ENCODE peak calls at places on chromosomes 5 and 9, in five cellular contexts. W is HepG2, I is GM23338, J is A549, G is K562. P is an unnamed sample.
A peak's percentile ranks its signal among the peaks of the same experiment; 100 is the strongest.

GRCh38 chr9:97808972-97809371 is 44.1 kb upstream of the FOXE1 start:
- DNase-seq in J (no peak), G (no peak), I (no peak), W (no peak), P (no peak)

GRCh38 chr5:139492700-139493192 is 10.2 kb upstream of the STING1 start:
- DNase-seq in J (peak; percentile 29), I (no peak), W (no peak), G (no peak), P (no peak)

GRCh38 chr9:93592389-93593021 is 16.1 kb downstream of the PHF2 start:
- DNase-seq in W (peak; percentile 58), J (peak; percentile 37), G (no peak), I (peak; percentile 79), P (no peak)

GRCh38 chr5:53257806-53258373 is 148.3 kb upstream of the MOCS2 start:
- DNase-seq in G (no peak), J (no peak), W (no peak), I (no peak), P (no peak)

GRCh38 chr5:31581498-31582099 is 49.5 kb downstream of the C5orf22 start:
- DNase-seq in I (peak; percentile 65), W (peak; percentile 10), G (no peak), J (peak; percentile 46), P (no peak)

GRCh38 chr5:51347157-51347556 is 36.1 kb upstream of the ISL1 start:
- DNase-seq in J (no peak), G (no peak), I (no peak), W (no peak), P (no peak)

GRCh38 chr5:146642410-146642809 is 126.4 kb upstream of the GPR151 start:
- DNase-seq in J (no peak), I (no peak), G (no peak), W (no peak), P (no peak)

GRCh38 chr9:127140842-127141675 is 18.6 kb upstream of the ANGPTL2 start:
- DNase-seq in G (no peak), J (no peak), I (no peak), W (no peak), P (no peak)

GRCh38 chr9:110579763-110580255 is 268 bp upstream of the SVEP1 start:
- DNase-seq in W (no peak), I (peak; percentile 60), G (no peak), J (no peak), P (no peak)

GRCh38 chr5:134642931-134643530 is 5.6 kb upstream of the SEC24A start:
- DNase-seq in G (no peak), W (no peak), J (no peak), I (no peak), P (peak; percentile 62)
- TF ChIP-seq JUNB in G (no peak), W (no peak), J (no peak), I (no peak), P (no peak)

GRCh38 chr5:128225245-128226030 is 141.9 kb downstream of the SLC12A2 start:
- DNase-seq in J (no peak), W (no peak), I (no peak), G (no peak), P (no peak)
- TF ChIP-seq JUNB in J (no peak), W (no peak), I (no peak), G (no peak), P (no peak)

GRCh38 chr5:105940181-105940580 is 1730.6 kb downstream of the EFNA5 start:
- DNase-seq in G (no peak), I (no peak), W (no peak), J (no peak), P (no peak)

GRCh38 chr5:105945203-105945972 is 1725.3 kb downstream of the EFNA5 start:
- DNase-seq in J (no peak), G (no peak), W (no peak), I (no peak), P (no peak)

GRCh38 chr5:105947461-105947860 is 1723.3 kb downstream of the EFNA5 start:
- DNase-seq in I (no peak), G (no peak), J (no peak), W (no peak), P (no peak)

GRCh38 chr5:105943119-105943518 is 1727.6 kb downstream of the EFNA5 start:
- DNase-seq in J (no peak), I (no peak), W (no peak), G (no peak), P (no peak)
- TF ChIP-seq JUNB in J (no peak), I (no peak), W (no peak), G (no peak), P (no peak)

GRCh38 chr5:60493372-60493771 is 206.6 kb downstream of the DEPDC1B start:
- DNase-seq in J (no peak), W (no peak), I (no peak), G (no peak), P (no peak)
- TF ChIP-seq JUNB in J (no peak), W (no peak), I (no peak), G (no peak), P (no peak)

DNA sequence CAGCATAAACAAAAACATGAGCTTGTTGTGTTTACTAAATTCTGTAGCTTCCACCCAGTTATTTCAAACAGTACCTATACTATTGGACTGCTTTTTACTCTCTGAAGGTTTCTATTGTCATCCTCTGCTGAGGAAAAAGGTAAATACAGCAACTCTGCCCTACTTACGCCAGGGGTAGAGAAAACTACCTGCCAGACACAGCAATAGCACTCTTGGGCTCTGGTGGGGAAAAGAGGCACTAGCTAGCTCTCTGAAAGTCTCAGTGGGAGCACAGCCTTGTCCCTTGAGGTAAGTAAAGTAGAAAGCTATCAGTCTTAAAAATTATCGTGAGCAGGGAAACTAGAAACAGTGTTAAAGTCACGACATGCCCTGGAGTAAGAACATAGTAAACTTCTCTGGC is 3.7 kb downstream of the HCN1 start:
- DNase-seq in J (no peak), W (no peak), I (peak; percentile 36), G (no peak), P (no peak)
- TF ChIP-seq JUNB in J (no peak), W (no peak), I (no peak), G (no peak), P (no peak)

DNA sequence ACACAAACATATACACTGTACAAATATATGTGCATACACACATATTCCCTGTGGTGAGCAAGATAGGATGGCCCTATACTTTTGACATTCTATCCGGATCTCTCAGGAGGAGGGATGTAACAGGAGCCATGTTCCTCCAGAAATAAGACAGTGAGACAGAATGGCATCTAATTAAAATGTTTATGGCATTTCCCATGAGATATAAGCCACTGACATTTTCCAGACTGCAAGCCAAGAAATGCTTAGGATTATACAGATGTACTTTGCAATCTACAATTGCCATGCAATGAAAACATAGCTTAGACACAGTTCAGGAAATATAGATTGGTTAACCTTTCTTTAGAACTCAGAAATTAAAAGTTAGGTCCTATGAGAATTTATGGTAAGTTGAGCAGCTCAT is 1718.9 kb downstream of the MAT2B start:
- DNase-seq in J (no peak), W (no peak), I (no peak), G (no peak), P (no peak)
- TF ChIP-seq JUNB in J (no peak), W (no peak), I (no peak), G (no peak), P (no peak)

DNA sequence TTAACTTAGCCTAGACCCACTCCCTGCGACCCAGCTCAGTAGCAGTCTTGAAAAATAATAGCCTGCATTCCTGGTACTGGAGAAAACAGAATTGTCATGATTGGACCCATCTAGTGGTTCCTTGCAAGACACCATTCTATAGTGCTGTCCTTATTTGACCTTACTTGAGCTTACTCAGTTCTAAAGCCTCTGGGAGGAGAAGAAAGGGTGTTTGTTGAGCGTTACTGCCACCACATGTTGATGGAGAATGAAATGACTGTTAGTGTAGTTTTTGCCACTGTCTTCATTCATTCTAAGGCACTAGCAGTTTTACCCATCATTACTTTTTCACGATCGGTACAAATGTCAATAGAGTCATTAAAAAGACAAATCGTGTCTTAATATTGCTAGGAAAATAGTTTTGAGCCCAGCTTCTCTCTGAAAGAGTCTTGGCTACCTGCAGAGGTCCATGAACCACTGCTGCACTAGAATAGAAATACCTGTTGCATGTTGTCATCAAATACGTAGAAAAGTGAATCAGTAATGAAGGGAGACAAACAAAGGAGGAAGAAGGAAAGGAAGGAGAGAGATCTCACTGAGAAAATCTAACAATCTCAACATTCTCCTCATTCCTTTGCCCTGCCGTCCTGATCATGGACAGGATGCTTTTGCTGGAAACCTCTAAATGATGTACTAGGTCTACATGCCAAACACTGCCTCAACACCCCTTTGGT is 96.0 kb downstream of the LIX1 start:
- DNase-seq in G (no peak), J (peak; percentile 23), W (no peak), I (peak; percentile 27), P (no peak)
- TF ChIP-seq JUNB in G (no peak), J (no peak), W (no peak), I (no peak), P (no peak)

DNA sequence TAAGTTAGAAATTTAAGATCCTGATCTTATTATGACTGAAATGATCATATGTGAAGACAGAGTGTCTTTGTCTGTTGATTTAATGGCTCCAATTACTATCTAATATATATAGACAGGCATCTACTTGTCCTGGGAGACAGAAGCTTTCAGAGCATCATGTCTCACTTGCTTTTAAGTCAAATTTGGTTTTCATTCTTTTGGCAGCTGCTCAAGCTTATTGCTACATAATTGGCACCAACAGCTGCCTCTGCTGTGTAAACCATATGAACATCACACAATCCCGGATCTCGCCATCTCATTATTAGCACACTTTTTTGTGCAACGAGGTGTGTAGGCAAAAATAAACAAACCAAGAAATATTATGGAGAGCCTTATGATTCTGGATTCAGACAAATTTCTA is 1717.9 kb downstream of the EFNA5 start:
- DNase-seq in J (no peak), I (no peak), W (no peak), G (no peak), P (no peak)
- TF ChIP-seq JUNB in J (no peak), I (no peak), W (no peak), G (no peak), P (no peak)

DNA sequence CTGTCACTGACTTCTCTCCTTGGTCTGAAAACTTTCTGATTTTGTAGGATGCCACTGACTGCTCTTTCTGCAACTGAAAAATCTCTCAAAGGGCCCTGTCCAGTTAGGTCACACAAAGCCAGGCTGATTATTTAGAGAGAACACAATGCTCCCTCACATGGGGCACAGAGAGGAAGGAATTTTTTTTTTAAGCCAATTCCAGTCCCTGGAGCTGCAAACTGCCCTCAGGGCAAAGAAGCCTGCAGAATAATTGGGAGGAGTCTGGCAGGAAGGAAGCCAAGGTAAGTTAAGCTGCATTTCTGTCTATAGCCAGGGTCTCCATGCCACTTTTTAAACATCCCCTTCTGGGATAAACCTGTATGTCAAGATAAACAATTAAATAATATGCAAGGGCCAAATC is 305.5 kb downstream of the ZSWIM6 start:
- DNase-seq in I (peak; percentile 33), G (no peak), W (no peak), J (no peak), P (no peak)
- TF ChIP-seq JUNB in I (no peak), G (no peak), W (no peak), J (no peak), P (no peak)

GRCh38 chr9:133371261-133371711 is 4.6 kb downstream of the SURF4 start:
- DNase-seq in G (peak; percentile 45), I (no peak), W (no peak), J (no peak), P (no peak)
- TF ChIP-seq JUNB in G (no peak), I (no peak), W (no peak), J (no peak), P (no peak)